ENCODE peak calls at places on chromosomes 16 and 17, in four cellular contexts. One of them, this sample, is unnamed.

GRCh38 chr16:10995555-10995954 is 51.2 kb downstream of the CLEC16A start:
- DNase-seq in AG10803: no peak
- DNase-seq in PC-9: no peak
- DNase-seq in NB4: peak
- DNase-seq in this sample: no peak

GRCh38 chr16:65681406-65681805 is 559.5 kb upstream of the CDH11 start:
- DNase-seq in AG10803: peak
- DNase-seq in NB4: no peak
- DNase-seq in PC-9: no peak
- DNase-seq in this sample: no peak

GRCh38 chr17:31126318-31126717 is 31.5 kb downstream of the NF1 start:
- DNase-seq in NB4: no peak
- DNase-seq in AG10803: no peak
- DNase-seq in PC-9: no peak
- DNase-seq in this sample: no peak

GRCh38 chr16:82364690-82365089 is 194.7 kb upstream of the MPHOSPH6 start:
- DNase-seq in NB4: no peak
- DNase-seq in PC-9: no peak
- DNase-seq in AG10803: no peak
- DNase-seq in this sample: no peak

GRCh38 chr16:85733155-85733838 is 17.6 kb downstream of the C16orf74 start:
- DNase-seq in PC-9: no peak
- DNase-seq in NB4: peak
- DNase-seq in AG10803: peak
- DNase-seq in this sample: no peak

GRCh38 chr16:28556914-28557320 is 3.2 kb downstream of the SGF29 start:
- DNase-seq in PC-9: no peak
- DNase-seq in AG10803: no peak
- DNase-seq in NB4: peak
- DNase-seq in this sample: no peak

GRCh38 chr17:74670329-74670728 is 42.4 kb downstream of the CD300LF start:
- DNase-seq in AG10803: no peak
- DNase-seq in PC-9: no peak
- DNase-seq in NB4: no peak
- DNase-seq in this sample: no peak

GRCh38 chr17:69609495-69610315 is 195.2 kb downstream of the MAP2K6 start:
- DNase-seq in NB4: peak
- DNase-seq in PC-9: no peak
- DNase-seq in AG10803: peak
- DNase-seq in this sample: peak

GRCh38 chr17:7025240-7025639 is 2.4 kb downstream of the BCL6B start:
- DNase-seq in NB4: no peak
- DNase-seq in AG10803: no peak
- DNase-seq in PC-9: no peak
- DNase-seq in this sample: no peak

GRCh38 chr16:85329059-85329812 is 217.0 kb upstream of the CIBAR2 start:
- DNase-seq in AG10803: no peak
- DNase-seq in NB4: peak
- DNase-seq in PC-9: no peak
- DNase-seq in this sample: peak

GRCh38 chr16:50096791-50097190 is 31.0 kb downstream of the HEATR3 start:
- DNase-seq in NB4: no peak
- DNase-seq in AG10803: peak
- DNase-seq in PC-9: no peak
- DNase-seq in this sample: peak

GRCh38 chr17:42522263-42522790 is 13.7 kb upstream of the NAGLU start:
- DNase-seq in NB4: no peak
- DNase-seq in AG10803: no peak
- DNase-seq in PC-9: no peak
- DNase-seq in this sample: no peak

GRCh38 chr16:29806641-29807425 is 504 bp downstream of the MAZ start:
- DNase-seq in PC-9: peak
- DNase-seq in AG10803: no peak
- DNase-seq in NB4: peak
- DNase-seq in this sample: peak

GRCh38 chr17:30378191-30378796 is 433 bp upstream of the CPD start:
- DNase-seq in NB4: no peak
- DNase-seq in AG10803: no peak
- DNase-seq in PC-9: no peak
- DNase-seq in this sample: no peak

DNA sequence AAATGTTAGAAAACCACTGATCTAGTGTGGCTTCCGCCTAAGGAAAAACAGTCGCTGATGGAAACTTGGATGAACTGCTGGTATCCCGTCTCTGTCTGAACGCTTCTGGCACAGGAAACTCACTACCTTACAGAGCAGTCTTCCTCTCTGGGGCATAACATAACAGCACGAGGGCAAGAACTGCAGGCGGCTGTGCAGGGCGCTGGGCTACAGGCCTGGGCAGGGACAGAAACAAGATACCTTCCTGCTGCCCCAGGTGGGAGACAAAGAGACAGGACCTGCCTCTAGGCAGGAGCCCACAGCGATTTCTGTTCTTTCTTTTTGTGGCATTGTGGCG is 10.5 kb downstream of the MXRA7 start:
- DNase-seq in AG10803: no peak
- DNase-seq in PC-9: no peak
- DNase-seq in NB4: no peak
- DNase-seq in this sample: no peak
- H3K4me3 ChIP-seq in AG10803: peak
- H3K4me3 ChIP-seq in PC-9: no peak
- H3K4me3 ChIP-seq in NB4: no peak
- H3K4me3 ChIP-seq in this sample: no peak

DNA sequence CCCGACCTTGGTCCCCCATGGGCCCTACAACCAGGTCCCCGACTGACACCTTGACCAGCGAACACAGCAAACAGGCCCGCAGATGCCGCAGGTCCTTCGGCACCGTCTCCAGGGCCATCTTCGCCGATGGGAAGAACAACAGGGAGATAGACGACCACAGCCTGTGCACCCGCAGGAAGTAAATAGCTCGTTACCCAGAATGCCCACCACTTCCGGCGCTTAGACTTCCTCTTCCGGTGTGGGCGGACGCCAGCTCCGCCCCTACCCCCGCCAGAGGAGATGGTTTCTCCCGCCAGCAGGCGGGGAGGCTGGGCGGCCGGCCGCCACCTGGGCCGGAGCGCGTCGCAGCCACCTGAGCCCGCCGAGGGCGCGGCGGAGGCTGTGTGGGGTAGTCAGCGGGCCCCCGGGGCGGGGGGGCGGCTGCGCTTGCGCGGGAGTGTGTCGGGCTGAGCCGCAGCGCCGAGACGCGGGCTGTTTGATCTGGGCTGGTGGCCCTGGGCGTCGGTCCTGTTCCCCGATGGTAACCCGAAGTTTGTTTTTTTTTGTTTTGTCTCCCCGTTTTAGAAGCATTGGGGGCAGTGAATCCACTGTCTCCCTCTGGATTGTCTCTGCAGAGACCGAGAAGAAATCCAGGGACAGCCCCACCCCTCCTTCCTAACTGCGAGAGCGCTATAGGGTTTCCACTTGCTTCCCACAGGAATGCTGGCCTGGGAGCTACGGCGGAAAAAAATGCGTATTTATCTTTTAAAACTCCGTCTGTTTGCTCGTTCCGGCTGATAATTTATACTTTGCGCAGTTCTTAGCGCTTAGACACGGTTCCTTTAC is at the start of gene SUPT4H1:
- DNase-seq in NB4: peak
- DNase-seq in AG10803: peak
- DNase-seq in PC-9: peak
- DNase-seq in this sample: peak
- TF ChIP-seq CTCF in NB4: no peak
- TF ChIP-seq CTCF in AG10803: peak
- TF ChIP-seq CTCF in PC-9: no peak
- TF ChIP-seq CTCF in this sample: no peak

DNA sequence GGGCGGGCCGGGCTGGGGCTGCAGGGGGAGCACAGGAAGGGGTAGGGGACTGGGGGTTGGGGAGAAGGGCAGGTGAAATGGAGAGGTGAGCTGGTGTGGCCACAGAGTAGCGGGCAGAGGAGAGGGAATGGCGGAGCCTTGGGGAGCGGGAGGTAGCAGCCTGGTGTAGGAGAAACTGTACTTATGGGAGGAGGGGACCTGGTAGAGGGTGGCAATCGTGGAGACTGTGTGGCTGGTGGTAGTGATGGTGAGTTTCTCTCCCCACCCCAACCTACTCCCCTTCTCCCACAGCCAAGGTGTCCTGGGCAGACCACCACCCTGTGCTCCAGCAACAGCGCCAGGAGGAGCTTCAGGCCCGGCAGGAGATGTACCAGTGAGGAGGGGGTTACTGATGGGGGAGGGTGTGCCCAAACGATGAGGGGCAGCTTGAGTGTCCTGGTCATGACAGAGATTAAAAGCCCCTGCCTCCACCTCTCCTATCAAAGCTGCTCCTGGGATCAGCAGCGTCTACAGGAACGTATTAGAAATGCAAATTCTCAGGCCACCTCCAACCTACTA is 831 bp downstream of the ALOX15B start:
- DNase-seq in AG10803: no peak
- DNase-seq in NB4: no peak
- DNase-seq in PC-9: no peak
- DNase-seq in this sample: no peak
- H3K4me3 ChIP-seq in AG10803: no peak
- H3K4me3 ChIP-seq in NB4: no peak
- H3K4me3 ChIP-seq in PC-9: no peak
- H3K4me3 ChIP-seq in this sample: no peak

GRCh38 chr16:48526058-48526957 is 83.7 kb downstream of the N4BP1 start:
- DNase-seq in PC-9: peak
- DNase-seq in AG10803: no peak
- DNase-seq in NB4: no peak
- DNase-seq in this sample: no peak
- TF ChIP-seq CTCF in PC-9: peak
- TF ChIP-seq CTCF in AG10803: peak
- TF ChIP-seq CTCF in NB4: no peak
- TF ChIP-seq CTCF in this sample: peak

GRCh38 chr16:57632568-57632967 is 4.1 kb downstream of the ADGRG1 start:
- DNase-seq in PC-9: no peak
- DNase-seq in NB4: no peak
- DNase-seq in AG10803: no peak
- DNase-seq in this sample: no peak
- H3K4me3 ChIP-seq in PC-9: no peak
- H3K4me3 ChIP-seq in NB4: no peak
- H3K4me3 ChIP-seq in AG10803: no peak
- H3K4me3 ChIP-seq in this sample: no peak

GRCh38 chr17:80845863-80846671 is 145.6 kb upstream of the CHMP6 start:
- DNase-seq in PC-9: no peak
- DNase-seq in NB4: no peak
- DNase-seq in AG10803: no peak
- DNase-seq in this sample: no peak
- TF ChIP-seq CTCF in PC-9: no peak
- TF ChIP-seq CTCF in NB4: no peak
- TF ChIP-seq CTCF in AG10803: no peak
- TF ChIP-seq CTCF in this sample: no peak

GRCh38 chr17:27290916-27291598 is 2.9 kb upstream of the WSB1 start:
- DNase-seq in AG10803: no peak
- DNase-seq in NB4: no peak
- DNase-seq in PC-9: no peak
- DNase-seq in this sample: no peak

GRCh38 chr17:27293898-27294688 is at the start of gene WSB1:
- DNase-seq in PC-9: peak
- DNase-seq in NB4: peak
- DNase-seq in AG10803: peak
- DNase-seq in this sample: peak

GRCh38 chr17:27293359-27293897 is 486 bp upstream of the WSB1 start:
- DNase-seq in NB4: no peak
- DNase-seq in AG10803: no peak
- DNase-seq in PC-9: no peak
- DNase-seq in this sample: no peak

GRCh38 chr17:27288183-27288582 is 5.7 kb upstream of the WSB1 start:
- DNase-seq in NB4: no peak
- DNase-seq in AG10803: no peak
- DNase-seq in PC-9: no peak
- DNase-seq in this sample: no peak

GRCh38 chr17:27289856-27290255 is 4.1 kb upstream of the WSB1 start:
- DNase-seq in NB4: no peak
- DNase-seq in AG10803: no peak
- DNase-seq in PC-9: no peak
- DNase-seq in this sample: no peak
- H3K4me3 ChIP-seq in NB4: no peak
- H3K4me3 ChIP-seq in AG10803: no peak
- H3K4me3 ChIP-seq in PC-9: no peak
- H3K4me3 ChIP-seq in this sample: no peak

DNA sequence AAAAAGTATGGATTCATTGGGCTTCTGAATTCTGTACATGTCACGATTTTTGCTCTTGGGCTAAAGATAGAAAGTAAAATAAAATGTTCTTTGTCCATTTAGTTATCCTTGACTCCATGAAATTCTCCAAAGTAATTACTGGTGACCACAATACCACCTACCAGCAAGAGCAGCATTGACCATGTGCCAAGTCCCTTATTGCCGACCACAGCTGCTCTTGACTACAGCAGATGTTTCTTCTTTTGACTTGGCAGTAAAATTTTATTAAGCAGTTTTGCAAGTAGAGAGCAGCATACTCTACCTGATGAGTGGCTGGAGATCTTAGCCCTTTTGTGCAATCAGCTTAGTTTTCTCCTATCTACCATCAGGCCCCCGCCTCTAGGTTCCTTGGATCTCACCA is 152.2 kb upstream of the TBX2 start:
- DNase-seq in PC-9: no peak
- DNase-seq in NB4: peak
- DNase-seq in AG10803: peak
- DNase-seq in this sample: peak
- TF ChIP-seq CTCF in PC-9: no peak
- TF ChIP-seq CTCF in NB4: no peak
- TF ChIP-seq CTCF in AG10803: no peak
- TF ChIP-seq CTCF in this sample: no peak

This sample was measured in astrocyte of the spinal cord.